ENCODE peak calls at places on chromosome 6, in eight cellular contexts. One of them, this sample, is unnamed.

GRCh38 chr6:11366183-11366933 is 133.9 kb upstream of the NEDD9 start:
- DNase-seq in midbrain: no peak
- DNase-seq in GM12878: peak
- DNase-seq in activated T-cell treated with anti-CD3 and anti-CD28 coated beads for 1 hour: no peak
- DNase-seq in substantia nigra: no peak
- DNase-seq in hippocampal formation: no peak
- DNase-seq in endothelial cell: no peak
- DNase-seq in RPMI8226: no peak
- DNase-seq in this sample: no peak

GRCh38 chr6:20969551-20969950 is 435.3 kb downstream of the CDKAL1 start:
- DNase-seq in midbrain: no peak
- DNase-seq in GM12878: no peak
- DNase-seq in activated T-cell treated with anti-CD3 and anti-CD28 coated beads for 1 hour: no peak
- DNase-seq in substantia nigra: no peak
- DNase-seq in hippocampal formation: no peak
- DNase-seq in endothelial cell: no peak
- DNase-seq in RPMI8226: no peak
- DNase-seq in this sample: no peak

GRCh38 chr6:88370127-88370710 is 204.1 kb upstream of the CNR1 start:
- DNase-seq in midbrain: no peak
- DNase-seq in GM12878: no peak
- DNase-seq in activated T-cell treated with anti-CD3 and anti-CD28 coated beads for 1 hour: no peak
- DNase-seq in substantia nigra: no peak
- DNase-seq in hippocampal formation: no peak
- DNase-seq in endothelial cell: no peak
- DNase-seq in RPMI8226: no peak
- DNase-seq in this sample: no peak

GRCh38 chr6:88477411-88477810 is 311.3 kb upstream of the CNR1 start:
- DNase-seq in midbrain: no peak
- DNase-seq in GM12878: no peak
- DNase-seq in activated T-cell treated with anti-CD3 and anti-CD28 coated beads for 1 hour: no peak
- DNase-seq in substantia nigra: no peak
- DNase-seq in hippocampal formation: no peak
- DNase-seq in endothelial cell: no peak
- DNase-seq in RPMI8226: no peak
- DNase-seq in this sample: no peak

GRCh38 chr6:47439348-47439668 is 38.3 kb upstream of the CD2AP start:
- DNase-seq in midbrain: no peak
- DNase-seq in GM12878: no peak
- DNase-seq in activated T-cell treated with anti-CD3 and anti-CD28 coated beads for 1 hour: no peak
- DNase-seq in substantia nigra: no peak
- DNase-seq in hippocampal formation: no peak
- DNase-seq in endothelial cell: no peak
- DNase-seq in RPMI8226: no peak
- DNase-seq in this sample: no peak

GRCh38 chr6:22877946-22878705 is 308.8 kb downstream of the HDGFL1 start:
- DNase-seq in midbrain: no peak
- DNase-seq in GM12878: no peak
- DNase-seq in activated T-cell treated with anti-CD3 and anti-CD28 coated beads for 1 hour: no peak
- DNase-seq in substantia nigra: no peak
- DNase-seq in hippocampal formation: no peak
- DNase-seq in endothelial cell: no peak
- DNase-seq in RPMI8226: no peak
- DNase-seq in this sample: no peak

GRCh38 chr6:30101939-30102700 is 10.8 kb downstream of the TRIM31 start:
- DNase-seq in midbrain: peak
- DNase-seq in GM12878: no peak
- DNase-seq in activated T-cell treated with anti-CD3 and anti-CD28 coated beads for 1 hour: peak
- DNase-seq in substantia nigra: peak
- DNase-seq in hippocampal formation: peak
- DNase-seq in endothelial cell: peak
- DNase-seq in RPMI8226: peak
- DNase-seq in this sample: peak

GRCh38 chr6:42978487-42978792 is 541 bp downstream of the PEX6 start:
- DNase-seq in midbrain: no peak
- DNase-seq in GM12878: no peak
- DNase-seq in activated T-cell treated with anti-CD3 and anti-CD28 coated beads for 1 hour: no peak
- DNase-seq in substantia nigra: no peak
- DNase-seq in hippocampal formation: no peak
- DNase-seq in endothelial cell: no peak
- DNase-seq in RPMI8226: no peak
- DNase-seq in this sample: no peak

GRCh38 chr6:98343797-98344196 is 490.6 kb upstream of the POU3F2 start:
- DNase-seq in midbrain: no peak
- DNase-seq in GM12878: no peak
- DNase-seq in activated T-cell treated with anti-CD3 and anti-CD28 coated beads for 1 hour: no peak
- DNase-seq in substantia nigra: no peak
- DNase-seq in hippocampal formation: no peak
- DNase-seq in endothelial cell: no peak
- DNase-seq in RPMI8226: no peak
- DNase-seq in this sample: no peak

GRCh38 chr6:110542311-110543024 is 66.1 kb upstream of the SLC22A16 start:
- DNase-seq in midbrain: peak
- DNase-seq in GM12878: no peak
- DNase-seq in activated T-cell treated with anti-CD3 and anti-CD28 coated beads for 1 hour: no peak
- DNase-seq in substantia nigra: peak
- DNase-seq in hippocampal formation: peak
- DNase-seq in endothelial cell: no peak
- DNase-seq in RPMI8226: no peak
- DNase-seq in this sample: no peak

GRCh38 chr6:159608961-159609673 is 83.9 kb downstream of the SOD2 start:
- DNase-seq in midbrain: no peak
- DNase-seq in GM12878: no peak
- DNase-seq in activated T-cell treated with anti-CD3 and anti-CD28 coated beads for 1 hour: no peak
- DNase-seq in substantia nigra: no peak
- DNase-seq in hippocampal formation: no peak
- DNase-seq in endothelial cell: peak
- DNase-seq in RPMI8226: peak
- DNase-seq in this sample: no peak

GRCh38 chr6:37137881-37138568 is 31.9 kb upstream of the PIM1 start:
- DNase-seq in midbrain: no peak
- DNase-seq in GM12878: no peak
- DNase-seq in activated T-cell treated with anti-CD3 and anti-CD28 coated beads for 1 hour: no peak
- DNase-seq in substantia nigra: no peak
- DNase-seq in hippocampal formation: no peak
- DNase-seq in endothelial cell: peak
- DNase-seq in RPMI8226: no peak
- DNase-seq in this sample: no peak